ENCODE peak calls at places on chromosomes 2 and 18, in four cellular contexts. T is HL-60, X is GM12878, C is K562. B is an unnamed sample.

GRCh38 chr18:48735070-48735676 is 196.3 kb downstream of the CTIF start:
- DNase-seq in T (no peak), C (no peak), X (no peak), B (no peak)

GRCh38 chr18:44036500-44036899 is 644.2 kb upstream of the SETBP1 start:
- DNase-seq in C (no peak), T (no peak), X (no peak), B (no peak)

GRCh38 chr2:176391020-176391419 is 121.8 kb downstream of the MTX2 start:
- DNase-seq in C (no peak), X (no peak), T (no peak), B (no peak)

GRCh38 chr2:199228887-199229819 is 228.6 kb downstream of the SATB2 start:
- DNase-seq in X (peak; percentile 93), C (peak; percentile 10), T (peak; percentile 95), B (no peak)

GRCh38 chr2:137947714-137948336 is 16.4 kb upstream of the HNMT start:
- DNase-seq in X (no peak), C (peak; percentile 67), T (peak; percentile 63), B (peak; percentile 2)

GRCh38 chr2:30265441-30266015 is 34.2 kb downstream of the LBH start:
- DNase-seq in X (no peak), C (no peak), T (no peak), B (no peak)

GRCh38 chr2:133633851-133634250 is 65.6 kb upstream of the NCKAP5 start:
- DNase-seq in X (no peak), C (no peak), T (no peak), B (no peak)

GRCh38 chr2:234355052-234355720 is 141.7 kb downstream of the ARL4C start:
- DNase-seq in T (no peak), C (no peak), X (no peak), B (no peak)

GRCh38 chr2:217937446-217937845 is 65.3 kb downstream of the TNS1 start:
- DNase-seq in T (no peak), X (no peak), C (no peak), B (no peak)
- TF ChIP-seq POLR2AphosphoS5 in T (no peak), X (no peak), C (no peak), B (no peak)

GRCh38 chr2:15801904-15802303 is 138.4 kb upstream of the MYCN start:
- DNase-seq in C (no peak), T (no peak), X (no peak), B (no peak)

GRCh38 chr2:15802657-15803056 is 137.7 kb upstream of the MYCN start:
- DNase-seq in T (no peak), C (no peak), X (no peak), B (no peak)

GRCh38 chr2:15804691-15805090 is 135.7 kb upstream of the MYCN start:
- DNase-seq in T (no peak), C (no peak), X (no peak), B (no peak)

GRCh38 chr2:15803987-15804619 is 136.2 kb upstream of the MYCN start:
- DNase-seq in T (no peak), X (no peak), C (no peak), B (no peak)

DNA sequence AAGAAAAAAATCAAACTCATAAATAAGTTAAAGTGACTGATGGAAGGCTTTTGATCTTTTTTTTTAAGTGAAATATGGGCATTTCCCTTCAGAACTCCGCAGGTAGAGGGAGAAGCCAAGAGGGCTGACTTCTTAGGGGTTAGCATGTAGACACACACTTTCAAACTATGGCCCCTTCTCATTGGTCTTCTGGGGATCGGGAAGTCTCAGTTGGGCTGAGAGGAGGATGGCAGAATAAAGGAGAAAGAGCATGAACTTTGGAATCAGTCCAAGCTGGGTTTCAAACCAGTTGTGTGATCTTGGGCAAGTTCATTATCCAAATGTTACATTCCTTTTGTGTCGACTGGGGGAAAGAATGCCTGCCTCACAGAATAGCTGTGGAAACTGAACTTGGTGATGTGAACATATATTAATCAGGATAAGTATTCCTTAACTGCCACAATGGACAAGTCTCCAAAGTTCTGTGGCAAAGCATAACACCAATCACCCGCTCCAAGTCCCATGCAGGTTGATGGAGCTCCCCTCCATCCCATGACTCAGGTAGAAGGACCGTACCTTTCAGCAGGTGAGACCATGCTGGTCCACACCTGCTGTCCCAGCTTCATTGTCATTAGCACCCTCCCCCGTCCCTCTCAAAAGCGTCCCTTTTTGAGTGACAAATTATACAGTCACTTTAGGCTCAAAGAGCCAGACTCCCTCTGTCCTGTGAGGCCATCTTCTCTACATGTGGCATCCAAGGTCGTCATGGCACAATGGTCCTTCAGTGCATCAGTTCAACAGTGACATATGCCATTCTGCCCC is 137.0 kb upstream of the MYCN start:
- DNase-seq in T (no peak), X (no peak), C (no peak), B (no peak)
- TF ChIP-seq SPI1 in T (no peak), X (no peak), C (no peak), B (no peak)

GRCh38 chr18:32469691-32470131 is 971 bp downstream of the GAREM1 start:
- DNase-seq in X (no peak), T (no peak), C (peak; percentile 8), B (no peak)

GRCh38 chr18:32472841-32473240 is 2.2 kb upstream of the GAREM1 start:
- DNase-seq in T (no peak), C (no peak), X (no peak), B (no peak)

GRCh38 chr18:32469190-32469611 is 1.5 kb downstream of the GAREM1 start:
- DNase-seq in C (no peak), X (no peak), T (no peak), B (no peak)

GRCh38 chr18:32470136-32470712 is 458 bp downstream of the GAREM1 start:
- DNase-seq in T (no peak), C (no peak), X (no peak), B (peak; percentile 13)

DNA sequence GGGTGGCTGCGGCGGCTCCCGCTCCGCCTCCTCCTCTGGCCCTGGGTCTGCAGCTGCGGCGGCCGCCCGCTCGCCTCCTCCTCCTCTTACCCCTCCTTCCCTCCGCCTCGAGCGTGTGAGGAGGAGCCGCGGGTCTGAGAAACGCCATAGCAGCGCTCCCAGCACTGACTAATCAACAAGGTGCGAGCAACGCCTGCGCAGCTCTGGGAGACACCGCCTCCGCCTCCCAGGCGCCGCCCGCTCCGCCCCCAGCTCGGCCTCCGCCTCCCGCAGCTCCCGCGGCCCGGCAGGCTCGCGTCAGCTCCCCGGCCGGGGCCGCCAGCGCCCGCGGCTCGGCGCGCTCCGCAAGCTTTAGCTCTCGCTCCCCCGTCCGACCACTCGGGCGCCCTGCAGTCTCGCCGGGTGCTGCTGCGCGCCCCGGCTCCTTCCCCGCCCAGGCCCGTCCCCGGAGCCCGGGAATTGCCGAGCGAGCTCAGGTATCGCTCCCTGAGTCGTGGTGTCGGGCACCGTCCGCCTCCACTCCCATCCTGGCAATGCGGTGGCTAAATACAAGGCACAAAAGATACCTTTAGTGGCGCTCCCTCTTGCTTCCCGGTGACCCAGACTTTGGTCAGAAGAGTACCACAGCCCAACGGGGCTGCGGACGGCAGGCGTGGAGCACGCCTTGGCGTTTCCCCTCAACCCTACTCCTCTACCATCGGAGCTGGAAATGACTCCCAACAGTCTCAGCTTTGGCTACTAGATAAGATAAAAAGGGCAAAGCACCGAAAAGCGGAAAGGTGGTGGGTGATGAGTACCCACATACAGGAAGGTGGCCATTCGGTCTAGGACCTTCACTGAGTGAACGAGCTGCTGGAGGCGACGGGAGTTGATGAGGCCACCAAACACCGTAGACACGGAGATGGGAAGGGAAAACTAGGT is at the start of gene GAREM1:
- DNase-seq in T (peak; percentile 89), C (peak; percentile 92), X (peak; percentile 21), B (peak; percentile 88)
- TF ChIP-seq POLR2AphosphoS5 in T (no peak), C (no peak), X (no peak), B (no peak)

GRCh38 chr2:20642026-20642971 is 8.6 kb downstream of the HS1BP3 start:
- DNase-seq in C (peak; percentile 85), T (peak; percentile 50), X (no peak), B (peak; percentile 96)
- TF ChIP-seq SPI1 in C (no peak), T (no peak), X (no peak), B (no peak)

GRCh38 chr2:33365264-33365663 is 111.2 kb upstream of the RASGRP3 start:
- DNase-seq in T (no peak), C (no peak), X (no peak), B (no peak)

GRCh38 chr2:33371304-33372090 is 105.0 kb upstream of the RASGRP3 start:
- DNase-seq in X (no peak), T (no peak), C (no peak), B (no peak)

GRCh38 chr2:33370886-33371285 is 105.6 kb upstream of the RASGRP3 start:
- DNase-seq in X (no peak), T (peak; percentile 14), C (no peak), B (no peak)

GRCh38 chr2:33363599-33364300 is 112.7 kb upstream of the RASGRP3 start:
- DNase-seq in T (no peak), X (no peak), C (no peak), B (no peak)

GRCh38 chr2:33366473-33366872 is 110.0 kb upstream of the RASGRP3 start:
- DNase-seq in X (no peak), C (peak; percentile 11), T (no peak), B (no peak)
- TF ChIP-seq POLR2AphosphoS5 in X (no peak), C (no peak), T (no peak), B (no peak)

DNA sequence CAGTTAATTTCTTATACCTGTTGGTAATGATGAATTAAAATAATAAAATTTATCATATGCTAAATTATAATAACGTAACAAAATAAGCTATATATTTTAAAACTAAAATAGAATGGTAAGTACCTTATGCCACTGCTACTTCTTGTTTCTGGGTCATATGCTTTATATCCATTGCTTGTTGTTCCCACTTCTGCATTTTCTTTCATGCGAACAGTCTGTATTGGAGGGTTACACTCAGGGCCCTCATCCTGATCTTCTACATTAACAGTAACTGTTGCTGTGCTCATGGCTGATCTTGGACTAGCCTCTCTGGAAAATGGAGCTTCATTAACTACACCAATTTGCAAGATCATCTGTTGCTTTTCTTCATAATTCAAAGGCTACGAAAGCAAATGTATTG is 22.2 kb downstream of the DSC2 start:
- DNase-seq in T (peak; percentile 33), X (no peak), C (no peak), B (no peak)
- TF ChIP-seq SPI1 in T (peak; percentile 95), X (peak; percentile 50), C (no peak), B (peak; percentile 75)

DNA sequence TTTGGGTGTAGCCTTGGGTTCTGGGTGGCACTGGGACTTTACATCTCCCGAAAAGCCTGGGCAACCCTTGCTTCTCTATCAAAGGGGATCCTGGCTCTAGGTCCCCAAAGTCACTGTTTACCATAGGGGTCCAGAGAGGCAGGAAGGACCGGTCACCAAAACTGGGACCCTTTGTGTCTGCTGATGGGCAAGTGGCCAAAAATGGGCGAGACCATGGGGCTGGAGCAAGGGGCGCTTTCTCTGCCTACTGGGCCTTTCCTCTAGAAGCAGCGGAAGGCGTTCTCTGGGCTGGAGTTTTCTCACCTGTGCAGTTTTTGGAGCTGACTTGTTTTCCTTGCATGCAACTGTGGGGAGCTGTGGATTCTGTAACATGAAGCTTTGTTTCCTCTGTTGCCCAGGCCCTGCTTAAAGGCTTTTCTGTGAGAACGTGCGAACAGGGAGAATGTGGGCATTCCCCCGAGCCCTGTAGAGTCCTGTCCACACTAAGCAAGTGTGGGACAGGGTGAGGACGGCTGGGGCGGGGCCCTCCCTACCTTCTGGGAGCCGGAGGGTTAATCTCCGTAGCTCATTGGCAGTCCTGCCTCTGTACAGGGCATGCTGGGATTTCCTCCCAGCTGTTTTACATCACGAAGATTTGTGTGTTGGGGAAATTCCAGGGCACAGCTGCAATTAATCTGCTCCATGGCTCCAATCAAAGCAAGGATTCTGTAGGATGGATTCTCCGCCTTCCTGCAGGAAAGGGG is 50.2 kb downstream of the TGOLN2 start:
- DNase-seq in C (no peak), X (no peak), T (no peak), B (no peak)
- TF ChIP-seq POLR2AphosphoS5 in C (no peak), X (no peak), T (no peak), B (no peak)

DNA sequence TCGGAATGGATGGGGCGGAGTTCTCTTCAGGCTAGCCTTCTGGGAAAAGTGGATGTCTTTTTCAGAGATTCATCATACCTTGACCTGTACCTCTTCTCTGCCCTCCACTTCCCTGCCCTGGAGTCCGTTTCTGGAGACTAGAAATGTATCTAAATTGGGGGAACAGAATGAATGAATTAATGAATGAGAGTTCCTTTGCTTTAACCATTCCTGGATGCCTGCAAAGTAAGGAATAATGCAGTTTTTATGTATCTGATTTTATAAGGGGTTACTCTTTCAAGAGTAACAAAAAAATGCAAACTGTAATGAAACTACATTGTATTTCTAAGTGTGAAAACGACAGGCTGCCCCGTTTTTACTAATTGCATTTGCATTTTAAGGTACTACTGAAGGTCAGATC is 2.0 kb downstream of the SOWAHC start:
- DNase-seq in C (no peak), X (no peak), T (no peak), B (no peak)
- TF ChIP-seq SPI1 in C (no peak), X (no peak), T (no peak), B (no peak)